ENCODE peak calls at places on chromosomes 1 and 21, in six cellular contexts. One of them, this sample, is unnamed.

GRCh38 chr1:204199579-204199978 is 3.3 kb upstream of the KISS1 start:
- DNase-seq in heart left ventricle: no peak
- DNase-seq in psoas muscle: no peak
- DNase-seq in endothelial cell: no peak
- DNase-seq in HFFc6: no peak
- DNase-seq in type B pancreatic cell: no peak
- DNase-seq in this sample: no peak

GRCh38 chr1:247496581-247497285 is 38.8 kb upstream of the OR2B11 start:
- DNase-seq in psoas muscle: no peak
- DNase-seq in HFFc6: no peak
- DNase-seq in heart left ventricle: no peak
- DNase-seq in endothelial cell: no peak
- DNase-seq in type B pancreatic cell: no peak
- DNase-seq in this sample: no peak

GRCh38 chr1:6353948-6354658 is 39.5 kb downstream of the ACOT7 start:
- DNase-seq in heart left ventricle: peak
- DNase-seq in HFFc6: no peak
- DNase-seq in psoas muscle: peak
- DNase-seq in type B pancreatic cell: no peak
- DNase-seq in endothelial cell: no peak
- DNase-seq in this sample: no peak

GRCh38 chr1:51488372-51489050 is 30.6 kb downstream of the EPS15 start:
- DNase-seq in psoas muscle: no peak
- DNase-seq in endothelial cell: no peak
- DNase-seq in heart left ventricle: no peak
- DNase-seq in HFFc6: no peak
- DNase-seq in type B pancreatic cell: no peak
- DNase-seq in this sample: no peak

GRCh38 chr1:151905070-151905442 is 4.3 kb downstream of the THEM4 start:
- DNase-seq in heart left ventricle: no peak
- DNase-seq in endothelial cell: no peak
- DNase-seq in HFFc6: no peak
- DNase-seq in psoas muscle: no peak
- DNase-seq in type B pancreatic cell: no peak
- DNase-seq in this sample: no peak

GRCh38 chr1:203270448-203270847 is 34.9 kb upstream of the BTG2 start:
- DNase-seq in HFFc6: no peak
- DNase-seq in endothelial cell: no peak
- DNase-seq in type B pancreatic cell: no peak
- DNase-seq in psoas muscle: no peak
- DNase-seq in heart left ventricle: no peak
- DNase-seq in this sample: no peak

GRCh38 chr21:45138199-45139002 is 64.0 kb downstream of the ADARB1 start:
- DNase-seq in HFFc6: peak
- DNase-seq in psoas muscle: peak
- DNase-seq in endothelial cell: peak
- DNase-seq in type B pancreatic cell: no peak
- DNase-seq in heart left ventricle: peak
- DNase-seq in this sample: peak

GRCh38 chr1:32626176-32626575 is 24.2 kb downstream of the ZBTB8OS start:
- DNase-seq in psoas muscle: no peak
- DNase-seq in endothelial cell: no peak
- DNase-seq in heart left ventricle: no peak
- DNase-seq in type B pancreatic cell: no peak
- DNase-seq in HFFc6: no peak
- DNase-seq in this sample: no peak

GRCh38 chr1:2024451-2024850 is 5.3 kb downstream of the GABRD start:
- DNase-seq in psoas muscle: no peak
- DNase-seq in type B pancreatic cell: no peak
- DNase-seq in heart left ventricle: no peak
- DNase-seq in HFFc6: no peak
- DNase-seq in endothelial cell: no peak
- DNase-seq in this sample: no peak

GRCh38 chr1:15465674-15466073 is 9.1 kb downstream of the CELA2A start:
- DNase-seq in endothelial cell: no peak
- DNase-seq in HFFc6: no peak
- DNase-seq in type B pancreatic cell: no peak
- DNase-seq in heart left ventricle: no peak
- DNase-seq in psoas muscle: no peak
- DNase-seq in this sample: no peak

DNA sequence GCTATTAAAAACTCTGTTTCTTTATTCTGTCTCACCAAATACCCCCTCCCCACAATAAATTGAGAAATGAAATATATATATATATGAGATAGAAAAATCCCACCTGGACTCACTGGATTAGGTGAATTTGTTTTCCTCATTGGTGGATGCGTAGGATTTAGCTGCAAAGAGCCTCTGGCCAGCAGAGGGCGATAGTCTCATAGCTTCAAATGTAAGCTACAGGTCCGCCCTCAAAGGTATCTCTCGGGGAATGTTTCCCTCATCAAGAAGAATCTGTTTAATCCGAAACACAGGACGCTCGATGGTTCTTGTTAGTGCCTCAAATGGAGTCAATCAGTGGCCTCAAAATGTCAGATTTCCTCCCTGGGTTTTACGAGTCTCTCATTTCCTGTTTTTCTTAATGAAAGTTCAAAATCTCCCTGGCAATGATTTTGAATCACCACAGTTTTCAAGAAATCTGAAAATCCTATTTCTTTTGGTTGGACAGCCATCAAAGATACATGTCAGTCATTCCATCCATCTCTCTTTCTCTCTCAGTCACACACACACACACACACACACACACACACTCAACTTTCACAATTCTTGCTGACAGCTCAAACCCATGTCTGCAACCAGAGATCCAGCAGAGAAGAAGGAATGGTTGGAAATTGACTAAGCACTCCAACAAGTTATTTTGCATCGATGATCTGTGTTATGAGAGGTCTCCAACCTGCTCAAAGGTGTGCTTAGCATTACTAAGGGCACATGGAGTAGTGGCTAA is 13.9 kb upstream of the CAMK1G start:
- DNase-seq in endothelial cell: peak
- DNase-seq in type B pancreatic cell: peak
- DNase-seq in HFFc6: peak
- DNase-seq in psoas muscle: peak
- DNase-seq in heart left ventricle: peak
- DNase-seq in this sample: peak
- TF ChIP-seq CTCF in endothelial cell: peak
- TF ChIP-seq CTCF in type B pancreatic cell: peak
- TF ChIP-seq CTCF in HFFc6: peak
- TF ChIP-seq CTCF in psoas muscle: peak
- TF ChIP-seq CTCF in heart left ventricle: peak
- TF ChIP-seq CTCF in this sample: peak

GRCh38 chr1:232709339-232709738 is 79.4 kb upstream of the SIPA1L2 start:
- DNase-seq in psoas muscle: no peak
- DNase-seq in type B pancreatic cell: no peak
- DNase-seq in endothelial cell: no peak
- DNase-seq in heart left ventricle: no peak
- DNase-seq in HFFc6: no peak
- DNase-seq in this sample: no peak
- TF ChIP-seq CTCF in psoas muscle: no peak
- TF ChIP-seq CTCF in type B pancreatic cell: no peak
- TF ChIP-seq CTCF in endothelial cell: no peak
- TF ChIP-seq CTCF in heart left ventricle: no peak
- TF ChIP-seq CTCF in HFFc6: no peak
- TF ChIP-seq CTCF in this sample: no peak

GRCh38 chr1:161088587-161089110 is 709 bp downstream of the NECTIN4 start:
- DNase-seq in heart left ventricle: no peak
- DNase-seq in HFFc6: peak
- DNase-seq in psoas muscle: no peak
- DNase-seq in type B pancreatic cell: no peak
- DNase-seq in endothelial cell: no peak
- DNase-seq in this sample: no peak

GRCh38 chr1:161091093-161091492 is 1.7 kb upstream of the NECTIN4 start:
- DNase-seq in type B pancreatic cell: no peak
- DNase-seq in endothelial cell: no peak
- DNase-seq in psoas muscle: no peak
- DNase-seq in HFFc6: no peak
- DNase-seq in heart left ventricle: no peak
- DNase-seq in this sample: no peak

GRCh38 chr1:161090617-161091016 is 1.3 kb upstream of the NECTIN4 start:
- DNase-seq in HFFc6: no peak
- DNase-seq in type B pancreatic cell: no peak
- DNase-seq in psoas muscle: no peak
- DNase-seq in endothelial cell: no peak
- DNase-seq in heart left ventricle: no peak
- DNase-seq in this sample: no peak

GRCh38 chr1:161089938-161090337 is 580 bp upstream of the NECTIN4 start:
- DNase-seq in endothelial cell: no peak
- DNase-seq in HFFc6: no peak
- DNase-seq in psoas muscle: no peak
- DNase-seq in heart left ventricle: no peak
- DNase-seq in type B pancreatic cell: no peak
- DNase-seq in this sample: no peak

DNA sequence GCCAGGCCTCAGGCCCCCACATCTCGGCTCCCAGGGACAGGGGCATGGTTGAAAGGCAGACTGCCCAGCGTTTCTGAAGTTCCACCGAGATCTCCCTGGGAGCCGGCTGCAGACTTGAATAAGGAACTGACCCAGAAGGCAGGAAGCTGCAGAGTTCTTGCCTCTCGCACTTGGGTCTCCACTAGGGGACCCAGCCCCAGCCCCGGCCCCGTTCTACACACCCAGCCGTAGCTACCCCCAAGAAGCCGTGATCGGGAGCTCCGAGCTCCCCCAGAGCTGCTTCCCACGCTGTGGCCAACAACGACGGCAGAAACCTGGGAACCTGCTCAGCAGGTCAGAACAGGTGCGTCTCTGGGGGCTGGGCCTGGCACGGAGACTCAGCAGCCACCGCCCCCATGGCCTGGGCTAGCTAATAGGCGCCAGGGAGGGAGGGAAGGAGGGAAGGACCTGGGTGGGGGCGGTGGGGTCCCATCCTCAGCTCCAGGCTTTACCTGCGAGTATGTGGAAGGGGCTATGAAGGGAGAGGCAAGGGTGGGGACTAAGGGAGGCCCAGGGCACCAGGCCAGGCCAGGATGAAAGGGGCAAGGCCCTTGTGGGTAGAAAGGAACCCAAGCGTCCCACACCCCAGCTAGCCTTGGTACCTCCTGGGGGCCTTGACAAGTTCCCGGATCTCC is at the start of gene NECTIN4:
- DNase-seq in psoas muscle: no peak
- DNase-seq in endothelial cell: no peak
- DNase-seq in heart left ventricle: no peak
- DNase-seq in type B pancreatic cell: no peak
- DNase-seq in HFFc6: no peak
- DNase-seq in this sample: no peak
- TF ChIP-seq CTCF in psoas muscle: no peak
- TF ChIP-seq CTCF in endothelial cell: no peak
- TF ChIP-seq CTCF in heart left ventricle: no peak
- TF ChIP-seq CTCF in type B pancreatic cell: no peak
- TF ChIP-seq CTCF in HFFc6: no peak
- TF ChIP-seq CTCF in this sample: no peak

GRCh38 chr1:110034040-110034450 is 379 bp upstream of the STRIP1 start:
- DNase-seq in heart left ventricle: no peak
- DNase-seq in psoas muscle: no peak
- DNase-seq in HFFc6: no peak
- DNase-seq in endothelial cell: no peak
- DNase-seq in type B pancreatic cell: no peak
- DNase-seq in this sample: no peak

GRCh38 chr1:110033421-110033820 is 1.0 kb upstream of the STRIP1 start:
- DNase-seq in HFFc6: no peak
- DNase-seq in endothelial cell: no peak
- DNase-seq in type B pancreatic cell: no peak
- DNase-seq in psoas muscle: no peak
- DNase-seq in heart left ventricle: no peak
- DNase-seq in this sample: no peak

GRCh38 chr1:110034451-110035235 is at the start of gene STRIP1:
- DNase-seq in type B pancreatic cell: peak
- DNase-seq in HFFc6: peak
- DNase-seq in heart left ventricle: peak
- DNase-seq in psoas muscle: peak
- DNase-seq in endothelial cell: peak
- DNase-seq in this sample: peak

GRCh38 chr1:110032327-110032726 is 2.1 kb upstream of the STRIP1 start:
- DNase-seq in HFFc6: no peak
- DNase-seq in heart left ventricle: no peak
- DNase-seq in psoas muscle: no peak
- DNase-seq in type B pancreatic cell: no peak
- DNase-seq in endothelial cell: no peak
- DNase-seq in this sample: no peak

DNA sequence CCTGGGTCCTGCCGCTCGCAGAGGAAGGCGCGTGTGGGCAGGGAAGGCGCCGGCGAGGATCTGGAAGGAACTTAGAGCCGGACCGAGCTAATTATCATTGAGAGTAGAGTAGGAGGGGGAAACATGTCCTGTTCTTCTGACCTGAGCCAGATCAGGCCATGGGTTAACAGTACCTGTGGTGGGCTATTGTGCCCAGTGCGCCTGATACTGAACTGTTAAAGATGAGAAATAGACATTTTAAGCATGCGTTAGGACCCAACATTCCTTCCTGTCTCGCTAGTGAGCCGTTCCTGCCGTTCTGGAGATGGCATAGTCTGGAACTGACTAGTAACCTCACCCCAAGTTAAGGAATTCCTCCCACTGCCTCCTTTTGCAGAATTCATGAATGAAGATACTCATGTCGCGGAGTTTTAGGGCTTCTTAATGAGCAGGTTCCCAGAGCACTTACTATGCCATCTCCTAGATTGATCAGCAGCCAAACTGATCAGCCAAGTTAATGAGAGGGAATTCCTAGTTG is 870 bp downstream of the STRIP1 start:
- DNase-seq in endothelial cell: no peak
- DNase-seq in heart left ventricle: no peak
- DNase-seq in psoas muscle: no peak
- DNase-seq in type B pancreatic cell: no peak
- DNase-seq in HFFc6: peak
- DNase-seq in this sample: no peak
- TF ChIP-seq CTCF in endothelial cell: no peak
- TF ChIP-seq CTCF in heart left ventricle: no peak
- TF ChIP-seq CTCF in psoas muscle: no peak
- TF ChIP-seq CTCF in type B pancreatic cell: no peak
- TF ChIP-seq CTCF in HFFc6: no peak
- TF ChIP-seq CTCF in this sample: no peak

DNA sequence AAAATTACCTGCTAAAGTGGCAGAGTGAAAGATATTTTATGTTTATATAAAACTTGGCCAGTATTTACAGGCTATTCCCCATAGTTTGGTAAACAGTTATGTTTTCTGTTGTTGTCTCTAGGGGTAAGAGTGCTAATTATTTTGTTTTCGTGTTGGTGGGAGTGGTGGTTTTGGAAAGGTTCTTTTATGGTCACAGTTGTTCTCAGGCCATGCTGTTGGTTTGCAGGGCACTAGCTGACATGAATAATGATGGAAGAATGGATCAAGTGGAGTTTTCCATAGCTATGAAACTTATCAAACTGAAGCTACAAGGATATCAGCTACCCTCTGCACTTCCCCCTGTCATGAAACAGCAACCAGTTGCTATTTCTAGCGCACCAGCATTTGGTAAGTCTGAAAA is 92.5 kb downstream of the ITSN1 start:
- DNase-seq in psoas muscle: no peak
- DNase-seq in type B pancreatic cell: no peak
- DNase-seq in endothelial cell: no peak
- DNase-seq in HFFc6: no peak
- DNase-seq in heart left ventricle: no peak
- DNase-seq in this sample: no peak
- TF ChIP-seq CTCF in psoas muscle: no peak
- TF ChIP-seq CTCF in type B pancreatic cell: no peak
- TF ChIP-seq CTCF in endothelial cell: no peak
- TF ChIP-seq CTCF in HFFc6: no peak
- TF ChIP-seq CTCF in heart left ventricle: no peak
- TF ChIP-seq CTCF in this sample: no peak